ENCODE peak calls at places on chromosomes 2 and 18, in six cellular contexts. One of them, this sample, is unnamed. For H3K4me1, the result is how much of the 10 kb centered on the place peaks cover.

GRCh38 chr2:104434363-104434792 is 419.5 kb upstream of the POU3F3 start:
- DNase-seq in IMR-90: no peak
- DNase-seq in CD8-positive, alpha-beta memory T cell: no peak
- DNase-seq in small intestine: peak
- DNase-seq in A549: no peak
- DNase-seq in tibial artery: no peak
- DNase-seq in this sample: no peak

GRCh38 chr2:85951351-85952067 is 62.7 kb upstream of the ST3GAL5 start:
- DNase-seq in small intestine: no peak
- DNase-seq in tibial artery: no peak
- DNase-seq in A549: no peak
- DNase-seq in IMR-90: no peak
- DNase-seq in CD8-positive, alpha-beta memory T cell: no peak
- DNase-seq in this sample: no peak

GRCh38 chr2:165681841-165682240 is 112.2 kb downstream of the GALNT3 start:
- DNase-seq in small intestine: no peak
- DNase-seq in IMR-90: no peak
- DNase-seq in tibial artery: no peak
- DNase-seq in CD8-positive, alpha-beta memory T cell: no peak
- DNase-seq in A549: no peak
- DNase-seq in this sample: no peak

GRCh38 chr18:54590945-54591344 is at the start of gene DYNAP:
- DNase-seq in small intestine: no peak
- DNase-seq in tibial artery: no peak
- DNase-seq in CD8-positive, alpha-beta memory T cell: no peak
- DNase-seq in IMR-90: no peak
- DNase-seq in A549: no peak
- DNase-seq in this sample: no peak

GRCh38 chr2:14633031-14633430 is 514 bp downstream of the LRATD1 start:
- DNase-seq in CD8-positive, alpha-beta memory T cell: no peak
- DNase-seq in A549: no peak
- DNase-seq in tibial artery: no peak
- DNase-seq in small intestine: peak
- DNase-seq in IMR-90: no peak
- DNase-seq in this sample: no peak

GRCh38 chr18:35588995-35589394 is 7.5 kb downstream of the GALNT1 start:
- DNase-seq in A549: no peak
- DNase-seq in CD8-positive, alpha-beta memory T cell: no peak
- DNase-seq in tibial artery: no peak
- DNase-seq in IMR-90: no peak
- DNase-seq in small intestine: no peak
- DNase-seq in this sample: peak

GRCh38 chr2:235390108-235390815 is 103.6 kb upstream of the AGAP1 start:
- DNase-seq in CD8-positive, alpha-beta memory T cell: peak
- DNase-seq in tibial artery: peak
- DNase-seq in IMR-90: peak
- DNase-seq in small intestine: peak
- DNase-seq in A549: no peak
- DNase-seq in this sample: peak

GRCh38 chr2:182761903-182762302 is 45.8 kb downstream of the DNAJC10 start:
- DNase-seq in CD8-positive, alpha-beta memory T cell: no peak
- DNase-seq in tibial artery: peak
- DNase-seq in A549: no peak
- DNase-seq in small intestine: no peak
- DNase-seq in IMR-90: peak
- DNase-seq in this sample: no peak

GRCh38 chr2:236180831-236181453 is 12.8 kb upstream of the GBX2 start:
- DNase-seq in IMR-90: peak
- DNase-seq in small intestine: peak
- DNase-seq in CD8-positive, alpha-beta memory T cell: no peak
- DNase-seq in A549: peak
- DNase-seq in tibial artery: no peak
- DNase-seq in this sample: peak

GRCh38 chr2:239177908-239178307 is 222.9 kb downstream of the HDAC4 start:
- DNase-seq in CD8-positive, alpha-beta memory T cell: no peak
- DNase-seq in IMR-90: no peak
- DNase-seq in tibial artery: no peak
- DNase-seq in small intestine: no peak
- DNase-seq in A549: no peak
- DNase-seq in this sample: no peak

GRCh38 chr2:9703085-9703641 is 72.4 kb upstream of the YWHAQ start:
- DNase-seq in small intestine: no peak
- DNase-seq in IMR-90: peak
- DNase-seq in CD8-positive, alpha-beta memory T cell: peak
- DNase-seq in tibial artery: peak
- DNase-seq in A549: peak
- DNase-seq in this sample: peak

GRCh38 chr18:11327656-11328055 is 178.3 kb upstream of the PIEZO2 start:
- DNase-seq in small intestine: no peak
- DNase-seq in IMR-90: peak
- DNase-seq in A549: no peak
- DNase-seq in CD8-positive, alpha-beta memory T cell: no peak
- DNase-seq in tibial artery: no peak
- DNase-seq in this sample: no peak

GRCh38 chr2:172484253-172484652 is 56.9 kb downstream of the ITGA6 start:
- DNase-seq in small intestine: peak
- DNase-seq in IMR-90: peak
- DNase-seq in tibial artery: no peak
- DNase-seq in A549: no peak
- DNase-seq in CD8-positive, alpha-beta memory T cell: no peak
- DNase-seq in this sample: no peak

GRCh38 chr18:80023173-80023572 is 11.1 kb upstream of the RBFA start:
- DNase-seq in small intestine: no peak
- DNase-seq in A549: no peak
- DNase-seq in IMR-90: no peak
- DNase-seq in CD8-positive, alpha-beta memory T cell: no peak
- DNase-seq in tibial artery: no peak
- DNase-seq in this sample: no peak

GRCh38 chr2:204321910-204322765 is 223.1 kb upstream of the PARD3B start:
- DNase-seq in tibial artery: no peak
- DNase-seq in A549: no peak
- DNase-seq in IMR-90: peak
- DNase-seq in small intestine: no peak
- DNase-seq in CD8-positive, alpha-beta memory T cell: no peak
- DNase-seq in this sample: no peak

GRCh38 chr2:231455222-231455621 is 9.1 kb downstream of the NCL start:
- DNase-seq in small intestine: no peak
- DNase-seq in CD8-positive, alpha-beta memory T cell: no peak
- DNase-seq in IMR-90: no peak
- DNase-seq in tibial artery: no peak
- DNase-seq in A549: no peak
- DNase-seq in this sample: no peak

GRCh38 chr18:61838521-61838920 is 54.3 kb downstream of the RNF152 start:
- DNase-seq in small intestine: no peak
- DNase-seq in IMR-90: no peak
- DNase-seq in tibial artery: no peak
- DNase-seq in CD8-positive, alpha-beta memory T cell: no peak
- DNase-seq in A549: no peak
- DNase-seq in this sample: no peak

GRCh38 chr2:156057647-156058046 is 274.9 kb downstream of the NR4A2 start:
- DNase-seq in CD8-positive, alpha-beta memory T cell: no peak
- DNase-seq in small intestine: no peak
- DNase-seq in tibial artery: no peak
- DNase-seq in IMR-90: no peak
- DNase-seq in A549: no peak
- DNase-seq in this sample: no peak

GRCh38 chr2:38462121-38462634 is 85.1 kb upstream of the ATL2 start:
- DNase-seq in A549: peak
- DNase-seq in small intestine: peak
- DNase-seq in CD8-positive, alpha-beta memory T cell: no peak
- DNase-seq in tibial artery: no peak
- DNase-seq in IMR-90: peak
- DNase-seq in this sample: no peak

GRCh38 chr2:179341152-179341866 is 76.7 kb upstream of the SESTD1 start:
- DNase-seq in IMR-90: no peak
- DNase-seq in tibial artery: no peak
- DNase-seq in A549: no peak
- DNase-seq in small intestine: no peak
- DNase-seq in CD8-positive, alpha-beta memory T cell: no peak
- DNase-seq in this sample: no peak

GRCh38 chr2:150392614-150393013 is 94.9 kb downstream of the RND3 start:
- DNase-seq in tibial artery: no peak
- DNase-seq in IMR-90: no peak
- DNase-seq in small intestine: no peak
- DNase-seq in CD8-positive, alpha-beta memory T cell: no peak
- DNase-seq in A549: no peak
- DNase-seq in this sample: no peak

GRCh38 chr2:136248242-136248641 is 130.3 kb upstream of the CXCR4 start:
- DNase-seq in small intestine: no peak
- DNase-seq in IMR-90: peak
- DNase-seq in CD8-positive, alpha-beta memory T cell: no peak
- DNase-seq in tibial artery: peak
- DNase-seq in A549: no peak
- DNase-seq in this sample: no peak

GRCh38 chr2:120934891-120935338 is 199.2 kb downstream of the GLI2 start:
- DNase-seq in IMR-90: peak
- DNase-seq in tibial artery: peak
- DNase-seq in small intestine: peak
- DNase-seq in CD8-positive, alpha-beta memory T cell: no peak
- DNase-seq in A549: peak
- DNase-seq in this sample: no peak

GRCh38 chr18:11246466-11246865 is 97.1 kb upstream of the PIEZO2 start:
- DNase-seq in tibial artery: no peak
- DNase-seq in CD8-positive, alpha-beta memory T cell: no peak
- DNase-seq in A549: no peak
- DNase-seq in IMR-90: peak
- DNase-seq in small intestine: no peak
- DNase-seq in this sample: no peak

GRCh38 chr18:68215931-68216330 is 499.0 kb downstream of the TMX3 start:
- DNase-seq in A549: no peak
- DNase-seq in small intestine: no peak
- DNase-seq in IMR-90: peak
- DNase-seq in tibial artery: no peak
- DNase-seq in CD8-positive, alpha-beta memory T cell: no peak
- DNase-seq in this sample: no peak

GRCh38 chr18:43279015-43279758 is 1.9 kb upstream of the SYT4 start:
- DNase-seq in IMR-90: no peak
- DNase-seq in tibial artery: no peak
- DNase-seq in A549: no peak
- DNase-seq in small intestine: no peak
- DNase-seq in CD8-positive, alpha-beta memory T cell: no peak
- DNase-seq in this sample: no peak

GRCh38 chr2:27379383-27379839 is 1.1 kb downstream of the ZNF513 start:
- DNase-seq in IMR-90: no peak
- DNase-seq in CD8-positive, alpha-beta memory T cell: no peak
- DNase-seq in small intestine: no peak
- DNase-seq in tibial artery: no peak
- DNase-seq in A549: no peak
- DNase-seq in this sample: no peak

GRCh38 chr2:161237397-161238263 is 70.6 kb upstream of the PSMD14 start:
- DNase-seq in CD8-positive, alpha-beta memory T cell: peak
- DNase-seq in A549: no peak
- DNase-seq in tibial artery: peak
- DNase-seq in small intestine: peak
- DNase-seq in IMR-90: peak
- DNase-seq in this sample: peak

GRCh38 chr2:69734040-69734611 is 7.8 kb upstream of the ANXA4 start:
- DNase-seq in CD8-positive, alpha-beta memory T cell: no peak
- DNase-seq in A549: no peak
- DNase-seq in IMR-90: no peak
- DNase-seq in small intestine: no peak
- DNase-seq in tibial artery: no peak
- DNase-seq in this sample: no peak

GRCh38 chr18:48142353-48142752 is 211.9 kb upstream of the SMAD2 start:
- DNase-seq in A549: no peak
- DNase-seq in IMR-90: no peak
- DNase-seq in CD8-positive, alpha-beta memory T cell: no peak
- DNase-seq in small intestine: no peak
- DNase-seq in tibial artery: no peak
- DNase-seq in this sample: no peak

GRCh38 chr2:181472990-181473389 is 15.8 kb downstream of the ITGA4 start:
- DNase-seq in tibial artery: no peak
- DNase-seq in small intestine: no peak
- DNase-seq in CD8-positive, alpha-beta memory T cell: no peak
- DNase-seq in A549: no peak
- DNase-seq in IMR-90: no peak
- DNase-seq in this sample: no peak
- H3K4me1 ChIP-seq in tibial artery: under half
- H3K4me1 ChIP-seq in small intestine: under half
- H3K4me1 ChIP-seq in CD8-positive, alpha-beta memory T cell: half or more
- H3K4me1 ChIP-seq in A549: under half
- H3K4me1 ChIP-seq in IMR-90: under half
- H3K4me1 ChIP-seq in this sample: under half

DNA sequence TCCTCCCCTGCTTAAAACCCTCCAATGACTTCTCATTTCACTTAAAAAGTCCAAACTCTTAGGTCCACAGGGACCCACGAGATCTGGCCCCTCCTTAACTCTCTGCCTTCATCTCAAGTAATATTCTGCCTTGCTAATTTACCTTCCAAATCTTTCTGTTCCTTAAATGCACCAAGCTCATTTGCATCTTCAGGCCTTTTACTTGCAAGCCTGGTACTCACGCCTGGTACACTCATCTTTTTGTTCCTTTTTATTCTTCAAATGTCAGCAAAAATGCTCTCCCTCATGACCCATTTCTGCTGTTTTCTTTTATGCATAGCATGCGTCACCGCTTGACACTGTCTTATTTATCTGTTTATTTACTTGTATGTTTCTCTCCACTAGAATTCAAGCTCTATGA is 2.7 kb upstream of the WIPF1 start:
- DNase-seq in small intestine: no peak
- DNase-seq in IMR-90: no peak
- DNase-seq in A549: no peak
- DNase-seq in CD8-positive, alpha-beta memory T cell: no peak
- DNase-seq in tibial artery: no peak
- DNase-seq in this sample: peak
- H3K4me3 ChIP-seq in small intestine: no peak
- H3K4me3 ChIP-seq in IMR-90: no peak
- H3K4me3 ChIP-seq in A549: no peak
- H3K4me3 ChIP-seq in CD8-positive, alpha-beta memory T cell: peak
- H3K4me3 ChIP-seq in tibial artery: no peak
- H3K4me3 ChIP-seq in this sample: peak

GRCh38 chr18:57780318-57781127 is 22.6 kb downstream of the ATP8B1 start:
- DNase-seq in A549: no peak
- DNase-seq in IMR-90: peak
- DNase-seq in CD8-positive, alpha-beta memory T cell: no peak
- DNase-seq in small intestine: no peak
- DNase-seq in tibial artery: no peak
- DNase-seq in this sample: no peak
- H3K27ac ChIP-seq in A549: peak
- H3K27ac ChIP-seq in IMR-90: peak
- H3K27ac ChIP-seq in CD8-positive, alpha-beta memory T cell: peak
- H3K27ac ChIP-seq in small intestine: no peak
- H3K27ac ChIP-seq in tibial artery: peak
- H3K27ac ChIP-seq in this sample: no peak

DNA sequence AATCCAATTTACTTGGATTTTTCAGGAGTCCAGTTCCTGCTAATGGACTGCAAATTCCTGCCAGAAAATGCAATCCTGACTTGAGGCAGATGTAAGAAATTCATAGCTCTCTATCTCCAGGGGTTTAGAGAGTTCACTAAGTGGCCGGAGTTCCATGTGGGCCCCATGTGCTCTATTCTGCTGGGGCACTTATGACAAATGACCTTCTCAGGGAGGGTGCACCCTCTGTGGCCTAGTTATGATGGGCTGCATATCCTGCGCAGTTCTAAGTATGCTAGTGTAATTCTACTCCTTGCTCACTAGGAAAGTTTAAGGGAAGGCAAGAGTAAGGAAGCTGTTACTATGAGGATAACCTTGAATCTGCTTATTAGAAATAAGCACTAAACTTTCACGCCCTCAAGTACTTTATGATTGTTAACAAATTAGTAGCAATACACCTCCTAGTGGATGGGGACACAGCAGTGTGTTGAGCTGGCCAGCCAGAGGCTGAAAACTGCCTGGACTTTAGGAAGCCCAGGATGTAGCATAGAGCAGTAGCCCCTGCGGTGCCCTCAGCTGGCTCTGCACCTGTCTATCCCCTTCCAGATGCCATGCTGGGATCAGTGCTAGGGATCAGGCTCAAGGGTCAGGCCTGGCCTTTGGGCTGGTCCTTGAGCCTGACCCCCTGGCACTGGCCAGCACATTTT is 14.4 kb downstream of the SMYD1 start:
- DNase-seq in small intestine: no peak
- DNase-seq in tibial artery: no peak
- DNase-seq in CD8-positive, alpha-beta memory T cell: no peak
- DNase-seq in A549: no peak
- DNase-seq in IMR-90: no peak
- DNase-seq in this sample: no peak
- H3K4me1 ChIP-seq in small intestine: under half
- H3K4me1 ChIP-seq in tibial artery: under half
- H3K4me1 ChIP-seq in CD8-positive, alpha-beta memory T cell: under half
- H3K4me1 ChIP-seq in A549: under half
- H3K4me1 ChIP-seq in IMR-90: under half
- H3K4me1 ChIP-seq in this sample: under half

This sample was measured in CD4-positive, CD25-positive, alpha-beta regulatory T cell.